ENCODE peak calls at places on chromosomes 16 and 17, in six cellular contexts. F, U, I, Z, L and W are unnamed samples.

GRCh38 chr17:62805234-62805633 is 2.9 kb downstream of the MARCHF10 start:
- DNase-seq in I (no peak), L (no peak), U (no peak), Z (no peak), F (no peak), W (no peak)

GRCh38 chr17:51155416-51155815 is 2.1 kb downstream of the NME1 start:
- DNase-seq in F (no peak), I (no peak), U (no peak), L (no peak), Z (no peak), W (no peak)

GRCh38 chr17:69733171-69734014 is 318.9 kb downstream of the MAP2K6 start:
- DNase-seq in F (no peak), U (no peak), I (no peak), Z (no peak), L (no peak), W (no peak)

GRCh38 chr17:64399767-64400156 is 9.1 kb upstream of the PECAM1 start:
- DNase-seq in L (no peak), I (no peak), F (no peak), Z (no peak), U (no peak), W (no peak)

GRCh38 chr17:72970246-72970645 is 122.2 kb downstream of the SLC39A11 start:
- DNase-seq in L (no peak), I (no peak), U (no peak), F (no peak), Z (no peak), W (no peak)

GRCh38 chr16:68280160-68280559 is 15.8 kb downstream of the SLC7A6 start:
- DNase-seq in F (no peak), I (no peak), U (no peak), L (no peak), Z (no peak), W (no peak)

GRCh38 chr17:59669411-59669810 is 37.8 kb downstream of the PTRH2 start:
- DNase-seq in I (no peak), F (no peak), L (no peak), U (no peak), Z (no peak), W (no peak)

GRCh38 chr16:57276596-57276995 is 7.9 kb downstream of the PLLP start:
- DNase-seq in I (no peak), L (no peak), F (no peak), Z (peak; percentile 62), U (no peak), W (no peak)

GRCh38 chr17:38729886-38730525 is at the start of gene CISD3:
- DNase-seq in F (peak; percentile 65), U (peak; percentile 84), L (peak; percentile 85), I (peak; percentile 93), Z (peak; percentile 93), W (no peak)

GRCh38 chr16:28210979-28211505 is 723 bp downstream of the XPO6 start:
- DNase-seq in I (peak; percentile 77), U (peak; percentile 54), L (peak; percentile 62), F (peak; percentile 39), Z (peak; percentile 81), W (no peak)

GRCh38 chr17:4167786-4168185 is 24.8 kb downstream of the CYB5D2 start:
- DNase-seq in I (no peak), L (no peak), U (no peak), Z (no peak), F (no peak), W (no peak)

GRCh38 chr16:81181013-81181720 is 57.3 kb upstream of the BCO1 start:
- DNase-seq in I (peak; percentile 63), Z (peak; percentile 94), U (peak; percentile 81), F (peak; percentile 88), L (peak; percentile 91), W (peak; percentile 94)

GRCh38 chr17:50051082-50051576 is 4.8 kb upstream of the ITGA3 start:
- DNase-seq in L (no peak), F (no peak), U (no peak), Z (no peak), I (no peak), W (no peak)

GRCh38 chr16:28208824-28209223 is 2.9 kb downstream of the XPO6 start:
- DNase-seq in I (no peak), F (no peak), L (no peak), Z (no peak), U (no peak), W (no peak)

GRCh38 chr17:40550608-40551007 is 14.7 kb downstream of the CCR7 start:
- DNase-seq in U (no peak), I (peak; percentile 21), L (peak; percentile 81), Z (peak; percentile 88), F (no peak), W (peak; percentile 88)

GRCh38 chr17:45256114-45256966 is 5.6 kb downstream of the SPATA32 start:
- DNase-seq in F (no peak), Z (no peak), I (no peak), U (no peak), L (no peak), W (no peak)

GRCh38 chr17:60102632-60103047 is 23.9 kb upstream of the HEATR6 start:
- DNase-seq in Z (no peak), U (no peak), I (peak; percentile 37), F (no peak), L (no peak), W (no peak)

GRCh38 chr17:4476512-4477070 is 22.1 kb upstream of the SPNS2 start:
- DNase-seq in U (no peak), Z (no peak), L (no peak), I (peak; percentile 80), F (no peak), W (no peak)

GRCh38 chr17:63984651-63985386 is 12.1 kb upstream of the SCN4A start:
- DNase-seq in L (peak; percentile 47), I (peak; percentile 39), F (no peak), U (no peak), Z (no peak), W (no peak)

GRCh38 chr16:6335072-6335471 is 997.6 kb upstream of the RBFOX1 start:
- DNase-seq in U (peak; percentile 83), Z (no peak), L (no peak), F (no peak), I (no peak), W (no peak)

GRCh38 chr16:3187798-3188674 is at the start of gene OR1F1:
- DNase-seq in U (peak; percentile 83), L (no peak), F (no peak), I (no peak), Z (no peak), W (no peak)

GRCh38 chr17:80388601-80389000 is 26.4 kb upstream of the ENDOV start:
- DNase-seq in U (no peak), Z (no peak), L (no peak), F (no peak), I (no peak), W (no peak)
- H3K36me3 ChIP-seq in U (peaks cover 18% of the 10 kb centered on the region), Z (peaks cover 76% of the 10 kb centered on the region), L (no peaks in the 10 kb centered on the region), F (peaks cover 100% of the 10 kb centered on the region), I (peaks cover 89% of the 10 kb centered on the region), W (peaks cover 100% of the 10 kb centered on the region)

GRCh38 chr16:73020409-73020884 is 27.5 kb downstream of the ZFHX3 start:
- DNase-seq in U (no peak), Z (peak; percentile 82), I (peak; percentile 69), F (peak; percentile 77), L (no peak), W (no peak)
- TF ChIP-seq EP300 in U (no peak), Z (no peak), I (no peak), F (no peak), L (no peak), W (no peak)

GRCh38 chr16:89052824-89053724 is 40.6 kb upstream of the ACSF3 start:
- DNase-seq in I (peak; percentile 92), F (no peak), Z (no peak), U (no peak), L (no peak), W (no peak)
- H3K4me3 ChIP-seq in I (no peak overlapping the region), F (no peak overlapping the region), Z (peak overlapping the region; percentile 10), U (no peak overlapping the region), L (no peak overlapping the region), W (no peak overlapping the region)

GRCh38 chr16:55822280-55822810 is 10.6 kb downstream of the CES1 start:
- DNase-seq in Z (no peak), L (no peak), I (no peak), F (no peak), U (no peak), W (no peak)
- H3K36me3 ChIP-seq in Z (no peaks in the 10 kb centered on the region), L (no peaks in the 10 kb centered on the region), I (no peaks in the 10 kb centered on the region), F (peaks cover 9% of the 10 kb centered on the region), U (no peaks in the 10 kb centered on the region), W (no peaks in the 10 kb centered on the region)

GRCh38 chr16:9363520-9363919 is 272.1 kb downstream of the HAPSTR1 start:
- DNase-seq in L (no peak), Z (no peak), U (peak; percentile 20), F (no peak), I (no peak), W (peak; percentile 53)
- TF ChIP-seq EP300 in L (no peak), Z (no peak), U (no peak), F (no peak), I (no peak), W (no peak)

DNA sequence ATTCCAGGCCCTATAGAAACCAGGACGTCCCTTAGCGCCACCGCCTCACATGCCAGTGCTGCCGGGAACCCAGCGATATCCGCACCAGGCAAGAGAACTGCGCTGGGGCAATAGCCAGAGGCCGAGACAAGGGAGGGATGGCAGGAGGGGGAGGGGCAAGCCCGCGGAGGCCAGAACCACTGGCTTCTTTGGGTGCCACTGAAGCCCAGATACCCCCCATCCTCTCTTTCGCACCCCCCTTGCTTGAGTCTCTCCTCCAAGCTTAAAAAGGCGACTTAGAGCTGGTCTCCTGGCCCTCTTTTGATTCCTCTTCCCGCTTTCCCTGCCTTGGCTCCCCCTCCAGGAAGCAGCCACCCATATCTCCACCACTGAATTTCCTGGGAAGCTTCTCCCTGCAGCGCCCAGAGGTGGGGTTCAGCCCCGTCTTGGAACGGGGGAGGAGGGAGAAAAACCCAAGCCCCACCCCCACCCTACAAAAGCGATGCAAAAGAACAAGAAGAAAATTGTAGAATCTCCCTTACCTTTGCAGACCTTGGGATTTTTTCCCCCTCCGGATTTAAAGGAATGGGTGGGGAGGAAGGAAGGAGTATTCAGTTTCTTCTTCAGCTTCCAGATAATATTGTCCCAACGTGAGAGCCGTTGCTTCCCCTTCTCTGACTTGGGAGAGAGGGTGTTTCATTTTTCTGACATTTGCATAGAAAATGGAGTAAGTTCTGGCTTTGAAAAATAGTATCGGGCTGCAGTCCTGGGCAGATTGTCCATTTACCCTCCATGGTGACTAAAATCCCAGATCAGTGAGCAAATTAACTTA is 622 bp downstream of the HOXB6 start:
- DNase-seq in I (peak; percentile 75), U (no peak), F (no peak), L (no peak), Z (no peak), W (no peak)
- H3K4me3 ChIP-seq in I (peak overlapping the region; percentile 7), U (no peak overlapping the region), F (peak overlapping the region; percentile 13), L (peak overlapping the region; percentile 29), Z (peak overlapping the region; percentile 43), W (peak overlapping the region; percentile 16)

GRCh38 chr17:28575126-28575795 is 1.4 kb downstream of the ALDOC start:
- DNase-seq in F (no peak), Z (no peak), I (no peak), L (no peak), U (no peak), W (no peak)
- H3K36me3 ChIP-seq in F (peaks cover 10% of the 10 kb centered on the region), Z (no peaks in the 10 kb centered on the region), I (no peaks in the 10 kb centered on the region), L (no peaks in the 10 kb centered on the region), U (peaks cover 16% of the 10 kb centered on the region), W (peaks cover 11% of the 10 kb centered on the region)